ENCODE peak calls at places on chromosomes 2 and 18, in four cellular contexts. Q is small intestine, F is endodermal cell, Z is T1000. A is an unnamed sample.

GRCh38 chr2:179024445-179024844 is 25.5 kb downstream of the CCDC141 start:
- DNase-seq in Q (no peak), F (no peak), Z (no peak), A (no peak)

GRCh38 chr2:47050021-47050760 is 104.9 kb downstream of the STPG4 start:
- DNase-seq in Q (no peak), F (no peak), Z (no peak), A (no peak)

GRCh38 chr18:79026491-79026890 is 42.7 kb upstream of the ATP9B start:
- DNase-seq in Q (no peak), F (peak; percentile 79), Z (no peak), A (no peak)

GRCh38 chr2:49860170-49860569 is 705.9 kb upstream of the FSHR start:
- DNase-seq in Q (no peak), F (no peak), Z (no peak), A (no peak)

GRCh38 chr2:109057686-109058085 is 68.7 kb upstream of the EDAR start:
- DNase-seq in Q (no peak), F (no peak), Z (no peak), A (no peak)

GRCh38 chr2:160376576-160376975 is 117.0 kb downstream of the RBMS1 start:
- DNase-seq in Q (no peak), F (peak; percentile 63), Z (no peak), A (peak; percentile 84)

GRCh38 chr2:241813806-241814570 is 5.0 kb downstream of the NEU4 start:
- DNase-seq in Q (no peak), F (peak; percentile 27), Z (no peak), A (no peak)

GRCh38 chr2:127254386-127254981 is 34.4 kb upstream of the CYP27C1 start:
- DNase-seq in Q (no peak), F (no peak), Z (no peak), A (peak; percentile 94)

GRCh38 chr2:196278491-196278911 is 107.1 kb upstream of the STK17B start:
- DNase-seq in Q (no peak), F (no peak), Z (peak; percentile 21), A (no peak)

A was measured in SJSA1.